ENCODE peak calls at places on chromosomes 6 and 20, in six cellular contexts. S is stomach, W is transverse colon, M is SK-N-SH, X is HCT116, F is breast epithelium. O is an unnamed sample.

GRCh38 chr6:149234051-149234962 is 83.2 kb upstream of the TAB2 start:
- DNase-seq in S (no peak), W (no peak), M (no peak), X (peak; percentile 48), F (no peak), O (no peak)

GRCh38 chr20:52493177-52493711 is 301.7 kb upstream of the ZFP64 start:
- DNase-seq in S (no peak), W (no peak), M (no peak), X (no peak), F (no peak), O (no peak)

GRCh38 chr6:47076422-47077344 is 34.6 kb upstream of the ADGRF1 start:
- DNase-seq in S (peak; percentile 84), W (peak; percentile 17), M (no peak), X (no peak), F (no peak), O (no peak)

GRCh38 chr6:70520575-70520974 is 46.2 kb upstream of the SDHAF4 start:
- DNase-seq in S (no peak), W (no peak), M (peak; percentile 9), X (no peak), F (no peak), O (no peak)

GRCh38 chr6:33481192-33481591 is 26.8 kb downstream of the ZBTB9 start:
- DNase-seq in S (no peak), W (no peak), M (no peak), X (peak; percentile 6), F (no peak), O (no peak)

GRCh38 chr6:55980627-55981211 is 105.3 kb upstream of the BMP5 start:
- DNase-seq in S (no peak), W (no peak), M (peak; percentile 29), X (peak; percentile 18), F (no peak), O (no peak)

GRCh38 chr6:128158496-128158895 is 257.6 kb upstream of the THEMIS start:
- DNase-seq in S (no peak), W (no peak), M (no peak), X (no peak), F (no peak), O (no peak)

GRCh38 chr20:32088759-32089158 is 20.8 kb upstream of the TM9SF4 start:
- DNase-seq in S (no peak), W (no peak), M (no peak), X (no peak), F (no peak), O (no peak)

GRCh38 chr20:2756056-2756611 is 44.3 kb downstream of the CPXM1 start:
- DNase-seq in S (no peak), W (no peak), M (peak; percentile 85), X (peak; percentile 19), F (no peak), O (no peak)

GRCh38 chr20:40718214-40718949 is 29.3 kb upstream of the MAFB start:
- DNase-seq in S (no peak), W (no peak), M (no peak), X (no peak), F (no peak), O (no peak)

GRCh38 chr6:12318749-12319148 is 28.6 kb downstream of the EDN1 start:
- DNase-seq in S (no peak), W (no peak), M (no peak), X (no peak), F (no peak), O (no peak)

GRCh38 chr6:163291622-163292021 is 122.9 kb upstream of the QKI start:
- DNase-seq in S (no peak), W (no peak), M (no peak), X (no peak), F (no peak), O (no peak)

GRCh38 chr6:12276332-12276943 is 13.7 kb upstream of the EDN1 start:
- DNase-seq in S (no peak), W (no peak), M (no peak), X (no peak), F (no peak), O (no peak)

GRCh38 chr6:162917506-162917905 is 189.7 kb downstream of the PACRG start:
- DNase-seq in S (no peak), W (no peak), M (peak; percentile 47), X (no peak), F (no peak), O (no peak)

GRCh38 chr20:32207626-32208498 is at the start of the genes PLAGL2 and POFUT1:
- DNase-seq in S (peak; percentile 94), W (peak; percentile 93), M (peak; percentile 100), X (peak; percentile 61), F (peak; percentile 83), O (peak; percentile 94)

GRCh38 chr6:111269401-111269970 is 182.2 kb downstream of the SLC16A10 start:
- DNase-seq in S (no peak), W (no peak), M (no peak), X (no peak), F (no peak), O (no peak)

GRCh38 chr6:42316390-42316970 is 98.8 kb upstream of the MRPS10 start:
- DNase-seq in S (no peak), W (peak; percentile 35), M (no peak), X (no peak), F (no peak), O (peak; percentile 57)

GRCh38 chr6:82182756-82183155 is 64.8 kb downstream of the IBTK start:
- DNase-seq in S (no peak), W (no peak), M (no peak), X (no peak), F (no peak), O (no peak)

GRCh38 chr6:34425132-34425497 is 754 bp downstream of the RPS10 start:
- DNase-seq in S (no peak), W (no peak), M (no peak), X (no peak), F (no peak), O (no peak)

DNA sequence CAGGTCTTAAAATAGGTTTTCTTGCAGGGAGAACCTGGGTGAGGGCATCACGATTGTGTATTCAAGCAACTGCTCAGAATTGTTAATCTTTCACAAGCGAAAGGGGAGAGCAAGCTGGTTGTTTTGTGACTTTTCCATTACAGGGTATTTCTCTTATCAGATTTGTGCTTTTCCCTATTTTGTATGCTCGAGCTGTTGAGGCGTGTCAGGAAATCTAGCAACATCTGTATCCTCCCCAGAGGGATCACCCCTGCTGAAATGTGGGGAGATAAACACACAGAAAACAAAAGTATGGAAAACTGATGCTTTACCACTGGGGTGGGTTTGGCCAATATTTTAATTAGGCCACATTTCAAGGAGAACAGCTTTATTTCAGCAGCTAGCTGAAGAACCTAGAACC is 187.0 kb downstream of the DTNBP1 start:
- DNase-seq in S (no peak), W (no peak), M (no peak), X (no peak), F (no peak), O (no peak)
- H3K4me1 ChIP-seq in S (no peaks in the 10 kb centered on the region), W (no peaks in the 10 kb centered on the region), M (peaks cover 12% of the 10 kb centered on the region), X (no peaks in the 10 kb centered on the region), F (no peaks in the 10 kb centered on the region), O (peaks cover 44% of the 10 kb centered on the region)

GRCh38 chr20:25480156-25480555 is 72.7 kb downstream of the GINS1 start:
- DNase-seq in S (no peak), W (no peak), M (no peak), X (no peak), F (no peak), O (no peak)

GRCh38 chr20:25478889-25479568 is 71.6 kb downstream of the GINS1 start:
- DNase-seq in S (no peak), W (no peak), M (no peak), X (no peak), F (no peak), O (peak; percentile 69)

GRCh38 chr20:25479638-25480037 is 72.2 kb downstream of the GINS1 start:
- DNase-seq in S (no peak), W (no peak), M (no peak), X (no peak), F (no peak), O (no peak)

GRCh38 chr20:25476106-25477105 is 68.9 kb downstream of the GINS1 start:
- DNase-seq in S (no peak), W (no peak), M (no peak), X (no peak), F (no peak), O (no peak)

DNA sequence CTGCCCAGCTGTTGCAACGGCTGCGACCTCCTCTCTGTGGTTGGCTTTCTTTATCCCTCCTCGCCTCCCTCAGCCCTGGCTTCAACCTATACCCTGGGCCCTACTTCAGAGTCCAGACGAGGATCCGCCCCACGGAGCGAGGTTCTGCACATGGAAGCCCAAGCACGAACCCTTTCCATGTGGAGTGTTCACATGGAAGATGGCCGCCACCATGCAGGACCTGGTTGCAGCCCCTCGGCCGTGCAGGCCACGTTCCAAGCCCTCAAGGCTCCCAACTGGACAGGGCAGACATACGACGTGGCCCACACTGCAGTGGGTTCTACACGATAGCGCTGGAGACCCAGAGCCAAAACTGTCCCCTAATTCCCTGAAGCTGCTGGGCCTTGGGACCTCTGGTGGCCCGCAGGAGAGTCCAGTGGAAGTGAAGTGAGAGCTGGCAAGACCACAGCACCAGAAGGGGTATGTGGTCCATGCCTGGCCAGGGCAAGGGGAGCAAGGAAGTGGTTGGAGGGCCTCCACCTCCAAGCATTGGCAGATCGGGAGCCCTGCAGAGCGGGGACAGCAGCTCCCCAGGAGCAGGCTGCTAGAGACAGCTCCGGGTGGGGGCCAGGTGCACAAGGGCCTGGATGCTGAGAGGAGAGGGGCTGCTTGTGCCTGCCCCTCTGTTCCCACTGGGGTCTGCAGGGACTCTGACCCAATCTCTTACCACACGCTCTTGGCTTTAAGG is 69.8 kb downstream of the GINS1 start:
- DNase-seq in S (no peak), W (no peak), M (no peak), X (no peak), F (no peak), O (no peak)
- H3K27ac ChIP-seq in S (no peak overlapping the region), W (no peak overlapping the region), M (no peak overlapping the region), X (no peak overlapping the region), F (no peak overlapping the region), O (no peak overlapping the region)

GRCh38 chr20:57346477-57346876 is 4.6 kb upstream of the RAE1 start:
- DNase-seq in S (peak; percentile 79), W (peak; percentile 77), M (peak; percentile 65), X (peak; percentile 55), F (peak; percentile 64), O (peak; percentile 63)
- TF ChIP-seq POLR2AphosphoS5 in S (no peak), W (no peak), M (no peak), X (no peak), F (no peak), O (no peak)

GRCh38 chr6:156885562-156885961 is 108.4 kb downstream of the ARID1B start:
- DNase-seq in S (no peak), W (no peak), M (no peak), X (no peak), F (no peak), O (no peak)
- H3K4me1 ChIP-seq in S (peaks cover 30% of the 10 kb centered on the region), W (peaks cover 17% of the 10 kb centered on the region), M (peaks cover 21% of the 10 kb centered on the region), X (no peaks in the 10 kb centered on the region), F (no peaks in the 10 kb centered on the region), O (peaks cover 57% of the 10 kb centered on the region)

GRCh38 chr20:4815618-4816017 is 93.9 kb downstream of the PRND start:
- DNase-seq in S (no peak), W (no peak), M (no peak), X (no peak), F (no peak), O (no peak)

GRCh38 chr20:4814696-4815252 is 93.1 kb downstream of the PRND start:
- DNase-seq in S (peak; percentile 44), W (peak; percentile 64), M (no peak), X (no peak), F (no peak), O (no peak)

GRCh38 chr20:4819901-4820300 is 98.2 kb downstream of the PRND start:
- DNase-seq in S (no peak), W (no peak), M (no peak), X (no peak), F (no peak), O (no peak)

GRCh38 chr20:4813839-4814695 is 92.4 kb downstream of the PRND start:
- DNase-seq in S (no peak), W (peak; percentile 43), M (no peak), X (no peak), F (no peak), O (no peak)

GRCh38 chr20:4817230-4817671 is 95.5 kb downstream of the PRND start:
- DNase-seq in S (no peak), W (no peak), M (no peak), X (no peak), F (no peak), O (no peak)
- H3K27ac ChIP-seq in S (no peak overlapping the region), W (no peak overlapping the region), M (no peak overlapping the region), X (no peak overlapping the region), F (no peak overlapping the region), O (no peak overlapping the region)

O was measured in upper lobe of left lung.